ENCODE peak calls at places on chromosomes 7 and 10, in four cellular contexts. One of them, this sample, is unnamed.

GRCh38 chr7:131336956-131337355 is 9.3 kb downstream of the MKLN1 start:
- DNase-seq in IMR-90: peak
- DNase-seq in H9: no peak
- DNase-seq in H1: no peak
- DNase-seq in this sample: peak

GRCh38 chr7:104982308-104982755 is 31.7 kb upstream of the KMT2E start:
- DNase-seq in H9: no peak
- DNase-seq in IMR-90: no peak
- DNase-seq in H1: no peak
- DNase-seq in this sample: peak

GRCh38 chr10:28734940-28735759 is 57.8 kb downstream of the BAMBI start:
- DNase-seq in H1: peak
- DNase-seq in H9: no peak
- DNase-seq in IMR-90: peak
- DNase-seq in this sample: peak

GRCh38 chr10:137031-137430 is 1.8 kb downstream of the ZMYND11 start:
- DNase-seq in IMR-90: peak
- DNase-seq in H1: no peak
- DNase-seq in H9: peak
- DNase-seq in this sample: peak

GRCh38 chr10:35042783-35043182 is 47.4 kb downstream of the CUL2 start:
- DNase-seq in H1: no peak
- DNase-seq in H9: no peak
- DNase-seq in IMR-90: no peak
- DNase-seq in this sample: no peak

GRCh38 chr7:102042016-102042656 is 224.7 kb downstream of the CUX1 start:
- DNase-seq in IMR-90: peak
- DNase-seq in H9: no peak
- DNase-seq in H1: no peak
- DNase-seq in this sample: no peak

GRCh38 chr7:99543081-99543671 is 8.7 kb downstream of the FAM200A start:
- DNase-seq in H9: no peak
- DNase-seq in H1: no peak
- DNase-seq in IMR-90: no peak
- DNase-seq in this sample: no peak

GRCh38 chr10:5645375-5645774 is 21.0 kb downstream of the ASB13 start:
- DNase-seq in H1: no peak
- DNase-seq in IMR-90: no peak
- DNase-seq in H9: no peak
- DNase-seq in this sample: no peak

GRCh38 chr7:138030679-138031351 is 28.9 kb upstream of the CREB3L2 start:
- DNase-seq in IMR-90: no peak
- DNase-seq in H9: no peak
- DNase-seq in H1: no peak
- DNase-seq in this sample: no peak

GRCh38 chr7:91685544-91685943 is 195.0 kb downstream of the MTERF1 start:
- DNase-seq in H1: no peak
- DNase-seq in IMR-90: peak
- DNase-seq in H9: no peak
- DNase-seq in this sample: no peak

GRCh38 chr10:45008524-45009161 is 7.9 kb downstream of the ZNF22 start:
- DNase-seq in H1: no peak
- DNase-seq in IMR-90: peak
- DNase-seq in H9: no peak
- DNase-seq in this sample: peak

GRCh38 chr7:16357921-16358320 is 63.4 kb downstream of the CRPPA start:
- DNase-seq in H1: no peak
- DNase-seq in IMR-90: no peak
- DNase-seq in H9: no peak
- DNase-seq in this sample: no peak

GRCh38 chr7:151940048-151940845 is 16.0 kb upstream of the GALNTL5 start:
- DNase-seq in H1: no peak
- DNase-seq in H9: no peak
- DNase-seq in IMR-90: peak
- DNase-seq in this sample: no peak

GRCh38 chr10:26829810-26830515 is 30.8 kb downstream of the ABI1 start:
- DNase-seq in IMR-90: no peak
- DNase-seq in H9: no peak
- DNase-seq in H1: no peak
- DNase-seq in this sample: no peak

GRCh38 chr10:132666733-132667612 is 119.0 kb downstream of the NKX6-2 start:
- DNase-seq in H1: no peak
- DNase-seq in IMR-90: peak
- DNase-seq in H9: no peak
- DNase-seq in this sample: no peak

GRCh38 chr7:155840262-155840885 is 28.1 kb upstream of the SHH start:
- DNase-seq in IMR-90: no peak
- DNase-seq in H1: no peak
- DNase-seq in H9: no peak
- DNase-seq in this sample: no peak

GRCh38 chr7:66443946-66444345 is 184.7 kb upstream of the KCTD7 start:
- DNase-seq in H1: no peak
- DNase-seq in IMR-90: no peak
- DNase-seq in H9: no peak
- DNase-seq in this sample: no peak

GRCh38 chr10:71090330-71090729 is 122.0 kb upstream of the UNC5B start:
- DNase-seq in H9: no peak
- DNase-seq in H1: no peak
- DNase-seq in IMR-90: no peak
- DNase-seq in this sample: no peak

GRCh38 chr7:100571829-100572116 is 1.9 kb downstream of the SAP25 start:
- DNase-seq in IMR-90: no peak
- DNase-seq in H1: no peak
- DNase-seq in H9: peak
- DNase-seq in this sample: no peak

GRCh38 chr7:100572949-100573675 is 588 bp downstream of the SAP25 start:
- DNase-seq in H1: no peak
- DNase-seq in IMR-90: no peak
- DNase-seq in H9: peak
- DNase-seq in this sample: no peak

GRCh38 chr7:100572281-100572948 is 1.3 kb downstream of the SAP25 start:
- DNase-seq in H1: no peak
- DNase-seq in IMR-90: no peak
- DNase-seq in H9: peak
- DNase-seq in this sample: no peak

GRCh38 chr7:100568936-100569844 is 4.5 kb downstream of the SAP25 start:
- DNase-seq in IMR-90: no peak
- DNase-seq in H9: peak
- DNase-seq in H1: peak
- DNase-seq in this sample: peak

DNA sequence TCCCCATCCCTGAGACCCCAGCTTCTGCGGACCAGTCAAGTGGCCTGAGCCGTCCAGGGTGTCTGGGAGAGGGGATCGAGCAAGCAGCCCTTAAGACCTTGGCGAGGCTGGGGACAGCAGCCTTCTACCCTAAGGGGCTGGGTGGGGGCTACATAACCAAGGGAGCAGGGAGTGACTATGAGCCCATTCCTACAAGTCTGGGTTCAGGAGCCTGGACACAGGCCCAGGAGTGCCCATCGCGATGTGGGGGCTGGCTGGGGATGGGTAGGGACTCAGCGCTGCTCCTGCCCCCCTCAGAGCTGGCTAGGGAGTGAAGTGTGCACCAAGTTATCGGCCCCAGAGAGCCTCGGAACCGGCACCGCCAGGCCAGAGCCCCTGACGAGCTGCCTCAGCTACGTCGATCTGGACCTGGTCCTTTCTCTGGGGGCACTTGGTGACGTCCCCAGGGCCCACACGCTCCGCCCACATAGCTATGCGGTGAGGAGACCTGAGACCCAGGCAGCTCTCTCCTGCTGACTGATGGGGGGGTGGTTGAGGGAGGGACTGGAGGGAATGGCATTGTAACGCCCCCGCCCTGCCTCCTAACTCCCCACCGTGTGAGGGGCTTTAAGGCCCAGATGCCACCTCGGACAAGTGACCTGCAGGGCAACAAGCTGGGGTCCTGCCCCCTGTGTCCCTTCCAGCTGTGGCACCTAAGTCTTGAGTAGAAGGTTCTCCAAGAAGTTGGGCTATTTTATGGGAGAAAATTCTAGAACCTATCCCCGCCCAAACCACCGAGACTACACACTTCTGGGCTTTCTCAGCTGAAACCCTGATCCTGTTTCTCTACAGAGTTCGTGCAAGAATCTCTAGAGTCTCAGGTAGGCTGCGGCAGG is 2.5 kb downstream of the SAP25 start:
- DNase-seq in IMR-90: no peak
- DNase-seq in H9: peak
- DNase-seq in H1: no peak
- DNase-seq in this sample: peak
- H4K5ac ChIP-seq in IMR-90: no peak
- H4K5ac ChIP-seq in H9: no peak
- H4K5ac ChIP-seq in H1: no peak
- H4K5ac ChIP-seq in this sample: no peak

GRCh38 chr7:77877800-77878199 is 79.2 kb downstream of the PHTF2 start:
- DNase-seq in IMR-90: peak
- DNase-seq in H1: no peak
- DNase-seq in H9: no peak
- DNase-seq in this sample: no peak
- H3K4me2 ChIP-seq in IMR-90: no peak
- H3K4me2 ChIP-seq in H1: no peak
- H3K4me2 ChIP-seq in H9: no peak
- H3K4me2 ChIP-seq in this sample: no peak

GRCh38 chr10:74923556-74923955 is 97.2 kb downstream of the KAT6B start:
- DNase-seq in IMR-90: no peak
- DNase-seq in H9: peak
- DNase-seq in H1: no peak
- DNase-seq in this sample: peak
- H2AK5ac ChIP-seq in IMR-90: peak
- H2AK5ac ChIP-seq in H9: no peak
- H2AK5ac ChIP-seq in H1: no peak
- H2AK5ac ChIP-seq in this sample: no peak

GRCh38 chr10:58350619-58351323 is 16.0 kb downstream of the UBE2D1 start:
- DNase-seq in IMR-90: peak
- DNase-seq in H9: no peak
- DNase-seq in H1: no peak
- DNase-seq in this sample: no peak

GRCh38 chr10:58348571-58349033 is 13.8 kb downstream of the UBE2D1 start:
- DNase-seq in H9: no peak
- DNase-seq in IMR-90: no peak
- DNase-seq in H1: no peak
- DNase-seq in this sample: peak

GRCh38 chr10:58347967-58348366 is 13.2 kb downstream of the UBE2D1 start:
- DNase-seq in H1: no peak
- DNase-seq in H9: no peak
- DNase-seq in IMR-90: no peak
- DNase-seq in this sample: no peak

GRCh38 chr10:58351616-58352578 is 17.1 kb downstream of the UBE2D1 start:
- DNase-seq in H9: no peak
- DNase-seq in H1: no peak
- DNase-seq in IMR-90: no peak
- DNase-seq in this sample: no peak

GRCh38 chr10:58350023-58350422 is 15.2 kb downstream of the UBE2D1 start:
- DNase-seq in H1: no peak
- DNase-seq in H9: no peak
- DNase-seq in IMR-90: no peak
- DNase-seq in this sample: no peak
- H4K5ac ChIP-seq in H1: no peak
- H4K5ac ChIP-seq in H9: no peak
- H4K5ac ChIP-seq in IMR-90: no peak
- H4K5ac ChIP-seq in this sample: no peak

This sample was measured in mesendoderm.